ENCODE peak calls at places on chromosomes 16 and 17, in four cellular contexts. C, X, A and E are unnamed samples.

GRCh38 chr17:59435238-59435637 is 103.8 kb downstream of the YPEL2 start:
- DNase-seq in C (peak), A (no peak), X (no peak), E (no peak)

GRCh38 chr17:29764748-29765147 is 142.0 kb upstream of the CORO6 start:
- DNase-seq in X (no peak), C (no peak), A (no peak), E (no peak)

GRCh38 chr17:9645858-9646555 is 690 bp downstream of the USP43 start:
- DNase-seq in X (peak), A (no peak), C (no peak), E (peak)

GRCh38 chr17:17106716-17107115 is 64.5 kb downstream of the MPRIP start:
- DNase-seq in A (no peak), C (no peak), X (no peak), E (no peak)

GRCh38 chr17:51091635-51092034 is 29.0 kb downstream of the SPAG9 start:
- DNase-seq in A (no peak), X (no peak), C (no peak), E (no peak)

GRCh38 chr16:87725596-87726235 is 40.1 kb downstream of the KLHDC4 start:
- DNase-seq in A (no peak), X (no peak), C (no peak), E (no peak)

GRCh38 chr17:79945591-79946255 is 89.9 kb downstream of the TBC1D16 start:
- DNase-seq in C (no peak), A (no peak), X (peak), E (peak)

GRCh38 chr17:75877752-75878173 is 618 bp downstream of the TRIM47 start:
- DNase-seq in A (no peak), C (peak), X (peak), E (no peak)

GRCh38 chr16:2687531-2688308 is 5.4 kb downstream of the KCTD5 start:
- DNase-seq in C (no peak), X (no peak), A (no peak), E (no peak)

GRCh38 chr17:249236-249993 is 68.0 kb upstream of the DOC2B start:
- DNase-seq in A (no peak), X (peak), C (no peak), E (peak)

GRCh38 chr16:11675561-11676511 is 7.6 kb downstream of the SNN start:
- DNase-seq in X (no peak), C (no peak), A (no peak), E (no peak)

GRCh38 chr17:36739208-36739607 is 137.8 kb downstream of the MRM1 start:
- DNase-seq in X (no peak), A (no peak), C (no peak), E (no peak)

GRCh38 chr16:56226187-56226586 is 34.9 kb downstream of the GNAO1 start:
- DNase-seq in C (no peak), X (no peak), A (no peak), E (no peak)

GRCh38 chr16:86924537-86924936 is 346.2 kb downstream of the FOXL1 start:
- DNase-seq in X (no peak), A (no peak), C (peak), E (no peak)

GRCh38 chr17:37088913-37089312 is 140.2 kb downstream of the AATF start:
- DNase-seq in C (no peak), X (peak), A (no peak), E (no peak)

GRCh38 chr16:77191259-77191969 is 424 bp downstream of the MON1B start:
- DNase-seq in C (no peak), A (no peak), X (no peak), E (no peak)

GRCh38 chr16:87860553-87861299 is 8.6 kb downstream of the SLC7A5 start:
- DNase-seq in A (no peak), C (peak), X (no peak), E (no peak)

GRCh38 chr17:45311406-45311761 is 5.4 kb downstream of the MAP3K14 start:
- DNase-seq in C (no peak), X (no peak), A (no peak), E (no peak)
- TF ChIP-seq CTCF in C (peak), X (no peak), A (no peak), E (no peak)

GRCh38 chr16:70769761-70770160 is 31.2 kb downstream of the VAC14 start:
- DNase-seq in C (no peak), X (no peak), A (no peak), E (no peak)
- TF ChIP-seq CTCF in C (no peak), X (no peak), A (no peak), E (no peak)

DNA sequence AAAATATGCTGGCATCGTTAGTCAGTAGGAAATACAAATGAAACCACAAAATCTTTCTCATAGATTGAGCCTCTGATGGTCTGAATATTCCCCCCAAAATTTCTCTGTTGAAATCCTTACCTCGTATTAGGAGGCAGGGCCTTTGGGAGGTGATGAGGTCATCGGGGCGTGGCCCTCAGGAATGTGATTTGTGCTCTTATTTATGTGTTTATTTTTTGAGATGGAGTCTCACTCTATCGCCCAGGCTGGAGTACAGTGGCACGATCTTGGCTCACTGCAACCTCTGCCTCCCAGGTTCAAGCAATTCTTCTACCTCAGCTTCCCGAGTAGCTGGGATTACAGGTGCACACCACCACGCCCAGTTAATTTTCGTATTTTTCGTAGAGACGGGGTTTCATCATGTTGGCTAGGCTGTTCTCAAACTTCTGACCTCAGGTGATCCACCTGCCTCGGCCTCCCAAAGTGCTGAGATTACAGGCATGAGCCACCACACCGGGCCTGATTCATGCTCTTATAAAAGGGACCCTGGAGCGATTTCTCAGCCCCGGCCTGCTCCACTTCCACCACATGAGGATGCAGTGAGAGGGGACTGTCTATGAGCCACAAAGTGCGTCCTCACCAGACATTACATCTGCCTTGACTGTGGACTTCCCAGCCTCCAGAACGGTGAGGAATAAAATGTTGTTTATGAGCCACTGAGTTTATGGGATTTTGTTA is 53.1 kb downstream of the DNAH17 start:
- DNase-seq in X (no peak), A (no peak), C (no peak), E (no peak)
- TF ChIP-seq CTCF in X (no peak), A (no peak), C (no peak), E (no peak)

GRCh38 chr17:61411114-61411943 is 11.7 kb downstream of the TBX2 start:
- DNase-seq in X (peak), A (no peak), C (peak), E (peak)
- TF ChIP-seq CTCF in X (no peak), A (no peak), C (peak), E (peak)

GRCh38 chr16:73565263-73565662 is 517.3 kb upstream of the ZFHX3 start:
- DNase-seq in C (no peak), X (no peak), A (no peak), E (no peak)
- TF ChIP-seq CTCF in C (peak), X (no peak), A (peak), E (peak)

GRCh38 chr16:67191410-67191994 is 453 bp upstream of the E2F4 start:
- DNase-seq in C (no peak), X (no peak), A (no peak), E (no peak)

GRCh38 chr16:67190448-67191399 is 788 bp upstream of the EXOC3L1 start:
- DNase-seq in A (no peak), C (no peak), X (no peak), E (no peak)

GRCh38 chr16:67192781-67193260 is 866 bp downstream of the E2F4 start:
- DNase-seq in A (no peak), C (no peak), X (no peak), E (no peak)

GRCh38 chr16:67190041-67190440 is at the start of gene EXOC3L1:
- DNase-seq in A (no peak), X (no peak), C (no peak), E (no peak)

DNA sequence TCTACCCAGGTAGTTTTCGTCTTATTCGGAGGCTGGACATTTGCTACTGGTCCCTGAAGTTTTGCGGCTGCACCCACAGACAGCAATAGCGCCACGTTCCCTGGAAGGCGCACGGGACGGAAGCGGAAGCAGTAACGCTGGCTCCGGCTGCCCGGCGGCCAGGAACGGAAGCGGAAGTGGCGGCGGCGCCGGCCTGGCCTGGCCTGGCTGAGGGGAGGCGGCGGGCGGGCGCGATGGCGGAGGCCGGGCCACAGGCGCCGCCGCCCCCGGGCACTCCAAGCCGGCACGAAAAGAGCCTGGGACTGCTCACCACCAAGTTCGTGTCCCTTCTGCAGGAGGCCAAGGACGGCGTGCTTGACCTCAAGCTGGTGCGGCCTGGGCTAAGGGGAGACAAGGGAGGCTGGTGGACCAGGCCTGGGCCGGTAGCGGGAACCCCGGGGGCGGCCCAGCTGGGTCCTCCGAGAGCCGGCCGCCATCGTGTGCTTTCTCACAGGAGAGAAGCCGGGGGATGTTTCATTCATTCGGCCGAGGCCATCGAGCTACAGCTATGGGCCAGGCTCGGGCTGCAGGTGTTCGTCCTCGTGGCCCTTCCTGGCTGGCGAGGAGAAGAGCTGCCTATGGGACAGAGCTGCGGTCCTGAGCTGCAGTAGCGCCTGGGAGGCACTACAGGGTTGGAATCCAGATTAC is at the start of gene E2F4:
- DNase-seq in A (peak), C (peak), X (peak), E (peak)
- TF ChIP-seq CTCF in A (no peak), C (no peak), X (no peak), E (no peak)